ENCODE peak calls at places on chromosome 2, in four cellular contexts. U, T, Y and V are unnamed samples.
A peak's percentile ranks its signal among the peaks of the same experiment; 100 is the strongest.

GRCh38 chr2:239534581-239535412 is 134.0 kb upstream of the HDAC4 start:
- DNase-seq in U (no peak), T (peak; percentile 27), Y (no peak), V (peak; percentile 65)

GRCh38 chr2:120231974-120232635 is 8.9 kb upstream of the TMEM185B start:
- DNase-seq in U (no peak), T (no peak), Y (no peak), V (no peak)

GRCh38 chr2:75199428-75200011 is at the start of gene TACR1:
- DNase-seq in U (peak; percentile 30), T (peak; percentile 17), Y (peak; percentile 7), V (peak; percentile 42)

GRCh38 chr2:134389331-134389835 is 135.5 kb downstream of the MGAT5 start:
- DNase-seq in U (no peak), T (no peak), Y (no peak), V (no peak)

GRCh38 chr2:183215917-183216316 is 91.7 kb downstream of the NUP35 start:
- DNase-seq in U (no peak), T (no peak), Y (no peak), V (no peak)

GRCh38 chr2:119338826-119339561 is 27.6 kb downstream of the C2orf76 start:
- DNase-seq in U (no peak), T (no peak), Y (no peak), V (no peak)

GRCh38 chr2:240623531-240624010 is 1.7 kb upstream of the GPR35 start:
- DNase-seq in U (no peak), T (no peak), Y (no peak), V (no peak)

GRCh38 chr2:64153811-64154210 is 9.6 kb upstream of the PELI1 start:
- DNase-seq in U (no peak), T (no peak), Y (no peak), V (no peak)

GRCh38 chr2:63055510-63056308 is 5.1 kb downstream of the OTX1 start:
- DNase-seq in U (no peak), T (no peak), Y (no peak), V (no peak)

GRCh38 chr2:47002031-47002430 is 86.4 kb upstream of the MCFD2 start:
- DNase-seq in U (no peak), T (no peak), Y (no peak), V (no peak)

GRCh38 chr2:20516646-20517341 is 69.9 kb downstream of the RHOB start:
- DNase-seq in U (no peak), T (no peak), Y (no peak), V (no peak)

GRCh38 chr2:67660871-67661270 is 263.7 kb downstream of the ETAA1 start:
- DNase-seq in U (no peak), T (no peak), Y (no peak), V (no peak)

GRCh38 chr2:23385351-23385747 is 370 bp downstream of the KLHL29 start:
- DNase-seq in U (peak; percentile 18), T (no peak), Y (no peak), V (no peak)

GRCh38 chr2:212548459-212548815 is 9.8 kb upstream of the ERBB4 start:
- DNase-seq in U (no peak), T (no peak), Y (no peak), V (no peak)